ENCODE peak calls at places on chromosomes 3 and 15, in four cellular contexts. J is HepG2, D is GM12878, W is K562. B is an unnamed sample.

GRCh38 chr3:69300296-69300695 is 85.6 kb downstream of the FRMD4B start:
- DNase-seq in W (no peak), D (no peak), J (no peak), B (no peak)

GRCh38 chr3:148681080-148681479 is 16.6 kb upstream of the AGTR1 start:
- DNase-seq in D (no peak), J (no peak), W (no peak), B (no peak)

GRCh38 chr3:61009025-61009424 is 242.2 kb downstream of the FHIT start:
- DNase-seq in J (no peak), D (no peak), W (no peak), B (no peak)

GRCh38 chr3:116135462-116135861 is 309.8 kb downstream of the LSAMP start:
- DNase-seq in W (no peak), D (no peak), J (no peak), B (no peak)

GRCh38 chr3:21718161-21718765 is 32.7 kb downstream of the ZNF385D start:
- DNase-seq in W (no peak), J (no peak), D (no peak), B (no peak)

GRCh38 chr3:64084640-64085039 is 61.3 kb upstream of the PSMD6 start:
- DNase-seq in J (peak), W (no peak), D (no peak), B (no peak)

GRCh38 chr15:43105778-43106485 is at the start of gene UBR1:
- DNase-seq in W (peak), J (peak), D (peak), B (peak)

GRCh38 chr3:15287565-15288330 is 44.6 kb downstream of the SH3BP5 start:
- DNase-seq in D (no peak), W (no peak), J (no peak), B (no peak)

GRCh38 chr3:42078686-42079085 is 12.5 kb upstream of the TRAK1 start:
- DNase-seq in J (no peak), D (no peak), W (no peak), B (no peak)

GRCh38 chr15:80402339-80402738 is 1.8 kb upstream of the ARNT2 start:
- DNase-seq in W (no peak), D (no peak), J (no peak), B (no peak)

GRCh38 chr3:72058493-72059081 is 273.6 kb upstream of the PROK2 start:
- DNase-seq in W (no peak), J (no peak), D (no peak), B (no peak)

GRCh38 chr3:99858461-99858860 is 40.8 kb downstream of the CMSS1 start:
- DNase-seq in J (no peak), D (no peak), W (no peak), B (no peak)

GRCh38 chr3:177300039-177300833 is 103.0 kb upstream of the TBL1XR1 start:
- DNase-seq in J (peak), D (peak), W (no peak), B (no peak)

GRCh38 chr3:23276913-23277658 is 74.0 kb downstream of the UBE2E2 start:
- DNase-seq in D (no peak), J (no peak), W (no peak), B (no peak)

GRCh38 chr3:47984089-47984759 is 32.0 kb downstream of the MAP4 start:
- DNase-seq in J (no peak), W (no peak), D (no peak), B (no peak)

GRCh38 chr3:188348445-188349244 is 194.7 kb downstream of the LPP start:
- DNase-seq in J (peak), D (no peak), W (no peak), B (no peak)

GRCh38 chr3:155321418-155321817 is 27.9 kb upstream of the STRIT1 start:
- DNase-seq in W (no peak), D (no peak), J (no peak), B (no peak)

GRCh38 chr3:117096549-117096948 is 387.0 kb downstream of the TUSC7 start:
- DNase-seq in D (no peak), W (no peak), J (no peak), B (no peak)

GRCh38 chr15:56074866-56075265 is 81.5 kb upstream of the NEDD4 start:
- DNase-seq in J (no peak), D (no peak), W (no peak), B (no peak)

GRCh38 chr3:52176951-52177700 is 20.8 kb upstream of the ALAS1 start:
- DNase-seq in W (no peak), J (peak), D (no peak), B (no peak)

GRCh38 chr3:31314261-31314660 is 218.5 kb upstream of the STT3B start:
- DNase-seq in W (no peak), J (no peak), D (no peak), B (no peak)
- TF ChIP-seq BHLHE40 in W (no peak), J (no peak), D (no peak), B (no peak)

GRCh38 chr15:74511583-74511982 is 29.4 kb upstream of the ARID3B start:
- DNase-seq in D (no peak), W (no peak), J (no peak), B (no peak)
- TF ChIP-seq TARDBP in D (no peak), W (no peak), J (no peak), B (no peak)

GRCh38 chr3:141436180-141436579 is 50.6 kb upstream of the RASA2 start:
- DNase-seq in J (no peak), W (no peak), D (no peak), B (no peak)
- TF ChIP-seq BHLHE40 in J (no peak), W (no peak), D (no peak), B (no peak)

GRCh38 chr3:181457190-181457589 is 254.5 kb upstream of the SOX2 start:
- DNase-seq in D (no peak), J (no peak), W (no peak), B (no peak)
- TF ChIP-seq TARDBP in D (no peak), J (no peak), W (no peak), B (no peak)

DNA sequence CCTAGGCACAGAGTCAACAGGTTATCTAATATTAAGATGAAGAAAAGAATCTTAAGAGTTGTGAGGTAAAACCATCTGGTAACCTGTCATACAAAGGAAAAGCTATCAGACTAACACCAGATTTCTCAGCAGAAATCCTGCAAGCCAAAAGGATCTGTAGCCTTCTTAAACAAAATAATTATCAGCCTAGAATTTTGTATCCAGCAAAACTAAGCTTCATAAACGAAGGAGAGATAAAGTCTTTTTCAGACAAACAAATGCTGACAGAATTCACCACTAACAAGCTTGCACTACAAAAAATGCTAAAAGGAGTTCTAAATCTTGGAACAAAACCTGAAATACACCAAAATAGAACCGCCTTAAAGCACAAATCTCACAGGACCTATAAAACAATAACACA is 9.9 kb upstream of the IGSF11 start:
- DNase-seq in W (no peak), D (no peak), J (no peak), B (no peak)
- TF ChIP-seq BHLHE40 in W (no peak), D (no peak), J (no peak), B (no peak)

DNA sequence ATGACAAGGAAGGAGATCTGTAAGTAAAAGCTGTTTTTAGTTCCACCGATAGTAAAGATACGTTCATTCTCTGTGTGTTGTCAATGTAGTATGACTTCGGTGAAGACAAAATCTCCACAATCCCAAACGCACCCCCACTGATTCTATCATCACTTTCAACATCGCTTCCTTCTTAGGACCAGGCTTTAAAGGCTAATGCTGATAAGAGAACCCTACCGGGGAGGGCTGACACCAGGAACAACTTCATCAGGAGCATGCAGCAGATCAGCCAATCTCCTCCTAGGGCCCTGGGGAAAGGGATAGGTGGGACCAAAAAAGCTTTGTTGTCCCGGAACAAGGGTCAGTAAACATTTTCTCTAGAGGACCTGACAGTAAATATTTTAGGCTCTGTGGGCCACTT is 334.1 kb downstream of the VPS13C start:
- DNase-seq in W (no peak), D (no peak), J (no peak), B (no peak)
- TF ChIP-seq TARDBP in W (no peak), D (no peak), J (no peak), B (no peak)

B was measured in HEK293T.